ENCODE peak calls at places on chromosomes 16 and 17, in seven cellular contexts. One of them, this sample, is unnamed.

GRCh38 chr17:49836111-49837030 is 11.5 kb downstream of the TAC4 start:
- DNase-seq in neural progenitor cell: no peak
- DNase-seq in Peyer's patch: no peak
- DNase-seq in adrenal gland: no peak
- DNase-seq in type B pancreatic cell: no peak
- DNase-seq in heart left ventricle: no peak
- DNase-seq in cardiac fibroblast: peak
- DNase-seq in this sample: no peak

GRCh38 chr17:16304832-16305231 is 48.4 kb downstream of the CENPV start:
- DNase-seq in neural progenitor cell: peak
- DNase-seq in Peyer's patch: peak
- DNase-seq in adrenal gland: no peak
- DNase-seq in type B pancreatic cell: no peak
- DNase-seq in heart left ventricle: no peak
- DNase-seq in cardiac fibroblast: peak
- DNase-seq in this sample: peak

GRCh38 chr17:34299918-34300600 is 14.5 kb downstream of the CCL11 start:
- DNase-seq in neural progenitor cell: no peak
- DNase-seq in Peyer's patch: no peak
- DNase-seq in adrenal gland: no peak
- DNase-seq in type B pancreatic cell: no peak
- DNase-seq in heart left ventricle: no peak
- DNase-seq in cardiac fibroblast: peak
- DNase-seq in this sample: no peak

GRCh38 chr17:48997827-48998556 is 807 bp downstream of the IGF2BP1 start:
- DNase-seq in neural progenitor cell: peak
- DNase-seq in Peyer's patch: no peak
- DNase-seq in adrenal gland: no peak
- DNase-seq in type B pancreatic cell: peak
- DNase-seq in heart left ventricle: no peak
- DNase-seq in cardiac fibroblast: no peak
- DNase-seq in this sample: no peak

GRCh38 chr17:76567634-76568432 is 17.8 kb downstream of the ST6GALNAC2 start:
- DNase-seq in neural progenitor cell: no peak
- DNase-seq in Peyer's patch: no peak
- DNase-seq in adrenal gland: no peak
- DNase-seq in type B pancreatic cell: no peak
- DNase-seq in heart left ventricle: no peak
- DNase-seq in cardiac fibroblast: no peak
- DNase-seq in this sample: no peak

GRCh38 chr17:63927464-63928171 is 4.5 kb downstream of the CD79B start:
- DNase-seq in neural progenitor cell: no peak
- DNase-seq in Peyer's patch: no peak
- DNase-seq in adrenal gland: no peak
- DNase-seq in type B pancreatic cell: no peak
- DNase-seq in heart left ventricle: no peak
- DNase-seq in cardiac fibroblast: no peak
- DNase-seq in this sample: no peak

GRCh38 chr17:7589204-7589868 is 558 bp downstream of the SOX15 start:
- DNase-seq in neural progenitor cell: peak
- DNase-seq in Peyer's patch: peak
- DNase-seq in adrenal gland: peak
- DNase-seq in type B pancreatic cell: no peak
- DNase-seq in heart left ventricle: peak
- DNase-seq in cardiac fibroblast: peak
- DNase-seq in this sample: peak

GRCh38 chr17:38702900-38703741 is 2.0 kb upstream of the MLLT6 start:
- DNase-seq in neural progenitor cell: no peak
- DNase-seq in Peyer's patch: peak
- DNase-seq in adrenal gland: no peak
- DNase-seq in type B pancreatic cell: no peak
- DNase-seq in heart left ventricle: no peak
- DNase-seq in cardiac fibroblast: no peak
- DNase-seq in this sample: peak

GRCh38 chr16:46929378-46930332 is 43.8 kb downstream of the DNAJA2 start:
- DNase-seq in neural progenitor cell: peak
- DNase-seq in Peyer's patch: peak
- DNase-seq in adrenal gland: peak
- DNase-seq in type B pancreatic cell: peak
- DNase-seq in heart left ventricle: peak
- DNase-seq in cardiac fibroblast: peak
- DNase-seq in this sample: peak

GRCh38 chr16:12171706-12172105 is 195.2 kb downstream of the SNX29 start:
- DNase-seq in neural progenitor cell: no peak
- DNase-seq in Peyer's patch: no peak
- DNase-seq in adrenal gland: no peak
- DNase-seq in type B pancreatic cell: no peak
- DNase-seq in heart left ventricle: no peak
- DNase-seq in cardiac fibroblast: no peak
- DNase-seq in this sample: no peak

GRCh38 chr17:77862890-77863813 is 95.4 kb upstream of the TNRC6C start:
- DNase-seq in neural progenitor cell: no peak
- DNase-seq in Peyer's patch: no peak
- DNase-seq in adrenal gland: no peak
- DNase-seq in type B pancreatic cell: no peak
- DNase-seq in heart left ventricle: no peak
- DNase-seq in cardiac fibroblast: no peak
- DNase-seq in this sample: no peak

GRCh38 chr17:69729937-69730336 is 315.4 kb downstream of the MAP2K6 start:
- DNase-seq in neural progenitor cell: no peak
- DNase-seq in Peyer's patch: no peak
- DNase-seq in adrenal gland: no peak
- DNase-seq in type B pancreatic cell: no peak
- DNase-seq in heart left ventricle: no peak
- DNase-seq in cardiac fibroblast: peak
- DNase-seq in this sample: no peak

GRCh38 chr17:76354747-76355310 is 1.1 kb upstream of the PRPSAP1 start:
- DNase-seq in neural progenitor cell: no peak
- DNase-seq in Peyer's patch: no peak
- DNase-seq in adrenal gland: no peak
- DNase-seq in type B pancreatic cell: no peak
- DNase-seq in heart left ventricle: no peak
- DNase-seq in cardiac fibroblast: no peak
- DNase-seq in this sample: no peak

GRCh38 chr17:48795444-48796162 is 21.4 kb downstream of the TTLL6 start:
- DNase-seq in neural progenitor cell: no peak
- DNase-seq in Peyer's patch: peak
- DNase-seq in adrenal gland: no peak
- DNase-seq in type B pancreatic cell: no peak
- DNase-seq in heart left ventricle: no peak
- DNase-seq in cardiac fibroblast: peak
- DNase-seq in this sample: no peak

GRCh38 chr16:27310576-27311448 is 3.0 kb upstream of the IL4R start:
- DNase-seq in neural progenitor cell: no peak
- DNase-seq in Peyer's patch: peak
- DNase-seq in adrenal gland: no peak
- DNase-seq in type B pancreatic cell: no peak
- DNase-seq in heart left ventricle: no peak
- DNase-seq in cardiac fibroblast: peak
- DNase-seq in this sample: no peak

GRCh38 chr17:2263183-2263954 is 40.2 kb downstream of the SMG6 start:
- DNase-seq in neural progenitor cell: no peak
- DNase-seq in Peyer's patch: no peak
- DNase-seq in adrenal gland: no peak
- DNase-seq in type B pancreatic cell: no peak
- DNase-seq in heart left ventricle: no peak
- DNase-seq in cardiac fibroblast: peak
- DNase-seq in this sample: no peak

GRCh38 chr17:32927724-32928526 is at the start of gene TMEM98:
- DNase-seq in neural progenitor cell: peak
- DNase-seq in Peyer's patch: peak
- DNase-seq in adrenal gland: peak
- DNase-seq in type B pancreatic cell: no peak
- DNase-seq in heart left ventricle: no peak
- DNase-seq in cardiac fibroblast: peak
- DNase-seq in this sample: no peak

GRCh38 chr17:79617304-79617703 is 6.5 kb upstream of the RBFOX3 start:
- DNase-seq in neural progenitor cell: no peak
- DNase-seq in Peyer's patch: peak
- DNase-seq in adrenal gland: no peak
- DNase-seq in type B pancreatic cell: no peak
- DNase-seq in heart left ventricle: no peak
- DNase-seq in cardiac fibroblast: no peak
- DNase-seq in this sample: no peak

GRCh38 chr17:49285716-49286115 is 55.1 kb upstream of the PHOSPHO1 start:
- DNase-seq in neural progenitor cell: peak
- DNase-seq in Peyer's patch: no peak
- DNase-seq in adrenal gland: no peak
- DNase-seq in type B pancreatic cell: no peak
- DNase-seq in heart left ventricle: no peak
- DNase-seq in cardiac fibroblast: no peak
- DNase-seq in this sample: no peak

GRCh38 chr16:66662445-66663194 is 33.9 kb downstream of the CMTM4 start:
- DNase-seq in neural progenitor cell: no peak
- DNase-seq in Peyer's patch: peak
- DNase-seq in adrenal gland: no peak
- DNase-seq in type B pancreatic cell: no peak
- DNase-seq in heart left ventricle: no peak
- DNase-seq in cardiac fibroblast: peak
- DNase-seq in this sample: no peak

GRCh38 chr17:64024781-64025731 is 4.6 kb upstream of the ICAM2 start:
- DNase-seq in neural progenitor cell: no peak
- DNase-seq in Peyer's patch: peak
- DNase-seq in adrenal gland: peak
- DNase-seq in type B pancreatic cell: peak
- DNase-seq in heart left ventricle: no peak
- DNase-seq in cardiac fibroblast: peak
- DNase-seq in this sample: no peak

DNA sequence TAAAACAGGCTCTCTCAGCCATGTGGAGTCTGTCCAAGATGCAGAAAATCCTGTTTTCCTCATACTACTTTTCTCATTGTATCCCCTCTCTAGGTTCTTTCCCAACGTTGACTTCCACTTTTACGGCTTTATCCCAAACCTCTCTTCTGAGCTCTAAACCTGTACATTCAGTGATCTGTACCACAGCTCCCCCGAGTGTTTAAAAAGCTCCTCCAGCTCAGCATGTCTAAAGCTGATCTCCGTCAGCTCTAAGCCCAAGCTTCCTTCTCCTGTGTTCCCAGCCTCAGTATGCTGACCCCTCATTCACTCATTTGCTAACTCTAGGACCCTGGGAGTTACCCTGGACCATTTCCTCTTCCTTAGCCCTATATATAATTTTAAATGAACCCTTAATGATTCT is 144.6 kb downstream of the DNAH9 start:
- DNase-seq in neural progenitor cell: peak
- DNase-seq in Peyer's patch: no peak
- DNase-seq in adrenal gland: no peak
- DNase-seq in type B pancreatic cell: no peak
- DNase-seq in heart left ventricle: no peak
- DNase-seq in cardiac fibroblast: no peak
- DNase-seq in this sample: no peak
- TF ChIP-seq CTCF in neural progenitor cell: peak
- TF ChIP-seq CTCF in Peyer's patch: no peak
- TF ChIP-seq CTCF in adrenal gland: no peak
- TF ChIP-seq CTCF in type B pancreatic cell: no peak
- TF ChIP-seq CTCF in heart left ventricle: peak
- TF ChIP-seq CTCF in cardiac fibroblast: no peak
- TF ChIP-seq CTCF in this sample: no peak

DNA sequence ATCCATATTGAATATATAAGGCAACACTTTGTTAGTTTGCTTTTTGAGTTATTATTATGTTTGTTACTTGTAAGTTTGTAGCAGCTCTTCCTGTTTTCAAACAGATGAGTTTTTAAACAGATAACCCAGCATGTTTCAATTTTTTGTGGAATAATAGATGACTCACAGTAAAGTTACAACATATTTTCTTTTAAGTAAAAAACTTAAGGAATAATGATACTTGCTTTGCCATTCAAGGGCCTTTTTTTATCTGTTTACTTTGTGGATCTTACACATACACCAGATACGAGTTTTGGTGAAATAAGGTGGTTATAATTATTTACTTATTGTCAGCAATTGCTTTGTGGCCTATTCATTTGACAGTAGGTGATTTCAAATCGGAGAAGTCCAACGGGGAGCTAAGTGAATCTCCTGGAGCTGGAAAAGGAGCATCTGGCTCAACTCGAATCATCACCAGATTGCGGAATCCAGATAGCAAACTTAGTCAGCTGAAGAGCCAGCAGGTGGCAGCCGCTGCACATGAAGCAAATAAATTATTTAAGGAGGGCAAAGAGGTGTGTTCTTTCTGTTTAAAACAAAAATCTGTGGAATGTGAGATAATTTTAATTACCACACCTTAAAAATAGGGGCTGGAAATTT is 66.3 kb downstream of the BPTF start:
- DNase-seq in neural progenitor cell: peak
- DNase-seq in Peyer's patch: no peak
- DNase-seq in adrenal gland: peak
- DNase-seq in type B pancreatic cell: no peak
- DNase-seq in heart left ventricle: no peak
- DNase-seq in cardiac fibroblast: peak
- DNase-seq in this sample: no peak
- TF ChIP-seq CTCF in neural progenitor cell: no peak
- TF ChIP-seq CTCF in Peyer's patch: no peak
- TF ChIP-seq CTCF in adrenal gland: peak
- TF ChIP-seq CTCF in type B pancreatic cell: peak
- TF ChIP-seq CTCF in heart left ventricle: peak
- TF ChIP-seq CTCF in cardiac fibroblast: peak
- TF ChIP-seq CTCF in this sample: no peak

GRCh38 chr16:30078744-30079143 is 3.0 kb downstream of the PPP4C start:
- DNase-seq in neural progenitor cell: no peak
- DNase-seq in Peyer's patch: no peak
- DNase-seq in adrenal gland: peak
- DNase-seq in type B pancreatic cell: no peak
- DNase-seq in heart left ventricle: no peak
- DNase-seq in cardiac fibroblast: no peak
- DNase-seq in this sample: no peak

GRCh38 chr16:30076276-30076791 is 540 bp downstream of the PPP4C start:
- DNase-seq in neural progenitor cell: no peak
- DNase-seq in Peyer's patch: no peak
- DNase-seq in adrenal gland: peak
- DNase-seq in type B pancreatic cell: no peak
- DNase-seq in heart left ventricle: no peak
- DNase-seq in cardiac fibroblast: no peak
- DNase-seq in this sample: no peak

GRCh38 chr16:30079480-30079879 is 3.7 kb downstream of the PPP4C start:
- DNase-seq in neural progenitor cell: no peak
- DNase-seq in Peyer's patch: no peak
- DNase-seq in adrenal gland: no peak
- DNase-seq in type B pancreatic cell: no peak
- DNase-seq in heart left ventricle: no peak
- DNase-seq in cardiac fibroblast: no peak
- DNase-seq in this sample: no peak

GRCh38 chr16:30077656-30078055 is 1.9 kb downstream of the PPP4C start:
- DNase-seq in neural progenitor cell: no peak
- DNase-seq in Peyer's patch: no peak
- DNase-seq in adrenal gland: no peak
- DNase-seq in type B pancreatic cell: no peak
- DNase-seq in heart left ventricle: no peak
- DNase-seq in cardiac fibroblast: no peak
- DNase-seq in this sample: no peak

GRCh38 chr16:30075503-30076275 is at the start of gene PPP4C:
- DNase-seq in neural progenitor cell: peak
- DNase-seq in Peyer's patch: peak
- DNase-seq in adrenal gland: peak
- DNase-seq in type B pancreatic cell: peak
- DNase-seq in heart left ventricle: peak
- DNase-seq in cardiac fibroblast: peak
- DNase-seq in this sample: peak
- TF ChIP-seq CTCF in neural progenitor cell: peak
- TF ChIP-seq CTCF in Peyer's patch: no peak
- TF ChIP-seq CTCF in adrenal gland: no peak
- TF ChIP-seq CTCF in type B pancreatic cell: no peak
- TF ChIP-seq CTCF in heart left ventricle: peak
- TF ChIP-seq CTCF in cardiac fibroblast: no peak
- TF ChIP-seq CTCF in this sample: no peak

GRCh38 chr17:9959377-9959981 is 54.4 kb upstream of the RCVRN start:
- DNase-seq in neural progenitor cell: peak
- DNase-seq in Peyer's patch: no peak
- DNase-seq in adrenal gland: no peak
- DNase-seq in type B pancreatic cell: peak
- DNase-seq in heart left ventricle: no peak
- DNase-seq in cardiac fibroblast: peak
- DNase-seq in this sample: peak
- TF ChIP-seq CTCF in neural progenitor cell: peak
- TF ChIP-seq CTCF in Peyer's patch: peak
- TF ChIP-seq CTCF in adrenal gland: peak
- TF ChIP-seq CTCF in type B pancreatic cell: peak
- TF ChIP-seq CTCF in heart left ventricle: peak
- TF ChIP-seq CTCF in cardiac fibroblast: peak
- TF ChIP-seq CTCF in this sample: peak